ENCODE peak calls at places on chromosomes 2 and 18, in five cellular contexts. One of them, this sample, is unnamed.

GRCh38 chr2:173298536-173299097 is 56.1 kb upstream of the CDCA7 start:
- DNase-seq in thoracic aorta: no peak
- DNase-seq in hepatocyte: no peak
- DNase-seq in CD8-positive, alpha-beta memory T cell: no peak
- DNase-seq in foreskin melanocyte: no peak
- DNase-seq in this sample: no peak

GRCh38 chr18:79393181-79393598 is 2.5 kb upstream of the NFATC1 start:
- DNase-seq in hepatocyte: no peak
- DNase-seq in foreskin melanocyte: no peak
- DNase-seq in thoracic aorta: no peak
- DNase-seq in CD8-positive, alpha-beta memory T cell: no peak
- DNase-seq in this sample: no peak

GRCh38 chr2:241808051-241808450 is 942 bp upstream of the NEU4 start:
- DNase-seq in CD8-positive, alpha-beta memory T cell: no peak
- DNase-seq in hepatocyte: peak
- DNase-seq in thoracic aorta: no peak
- DNase-seq in foreskin melanocyte: no peak
- DNase-seq in this sample: no peak

GRCh38 chr2:115763601-115764000 is 1321.2 kb downstream of the DPP10 start:
- DNase-seq in foreskin melanocyte: peak
- DNase-seq in CD8-positive, alpha-beta memory T cell: no peak
- DNase-seq in hepatocyte: no peak
- DNase-seq in thoracic aorta: no peak
- DNase-seq in this sample: no peak

GRCh38 chr18:49024808-49025361 is 74.1 kb upstream of the SMAD7 start:
- DNase-seq in hepatocyte: peak
- DNase-seq in thoracic aorta: no peak
- DNase-seq in CD8-positive, alpha-beta memory T cell: no peak
- DNase-seq in foreskin melanocyte: no peak
- DNase-seq in this sample: no peak

GRCh38 chr2:189149981-189150380 is 29.6 kb downstream of the COL5A2 start:
- DNase-seq in CD8-positive, alpha-beta memory T cell: no peak
- DNase-seq in thoracic aorta: no peak
- DNase-seq in hepatocyte: no peak
- DNase-seq in foreskin melanocyte: peak
- DNase-seq in this sample: no peak

GRCh38 chr2:218569038-218569431 is 396 bp downstream of the CNOT9 start:
- DNase-seq in hepatocyte: peak
- DNase-seq in foreskin melanocyte: peak
- DNase-seq in thoracic aorta: peak
- DNase-seq in CD8-positive, alpha-beta memory T cell: peak
- DNase-seq in this sample: no peak

GRCh38 chr18:32930695-32931301 is 158.0 kb upstream of the KLHL14 start:
- DNase-seq in hepatocyte: peak
- DNase-seq in CD8-positive, alpha-beta memory T cell: no peak
- DNase-seq in foreskin melanocyte: no peak
- DNase-seq in thoracic aorta: no peak
- DNase-seq in this sample: peak

GRCh38 chr2:74515271-74516069 is 1.2 kb downstream of the TLX2 start:
- DNase-seq in hepatocyte: no peak
- DNase-seq in foreskin melanocyte: no peak
- DNase-seq in thoracic aorta: no peak
- DNase-seq in CD8-positive, alpha-beta memory T cell: no peak
- DNase-seq in this sample: no peak

GRCh38 chr2:98795903-98796676 is 65.2 kb upstream of the MGAT4A start:
- DNase-seq in thoracic aorta: no peak
- DNase-seq in hepatocyte: peak
- DNase-seq in CD8-positive, alpha-beta memory T cell: no peak
- DNase-seq in foreskin melanocyte: no peak
- DNase-seq in this sample: no peak

GRCh38 chr2:44477657-44478414 is 116.1 kb downstream of the CAMKMT start:
- DNase-seq in thoracic aorta: no peak
- DNase-seq in foreskin melanocyte: no peak
- DNase-seq in CD8-positive, alpha-beta memory T cell: no peak
- DNase-seq in hepatocyte: no peak
- DNase-seq in this sample: no peak

GRCh38 chr2:26612522-26613240 is 28.5 kb downstream of the CIB4 start:
- DNase-seq in foreskin melanocyte: no peak
- DNase-seq in CD8-positive, alpha-beta memory T cell: no peak
- DNase-seq in thoracic aorta: no peak
- DNase-seq in hepatocyte: no peak
- DNase-seq in this sample: peak

GRCh38 chr2:199136681-199137080 is 321.1 kb downstream of the SATB2 start:
- DNase-seq in foreskin melanocyte: no peak
- DNase-seq in hepatocyte: peak
- DNase-seq in thoracic aorta: no peak
- DNase-seq in CD8-positive, alpha-beta memory T cell: no peak
- DNase-seq in this sample: no peak

GRCh38 chr2:216298719-216299118 is 73.6 kb downstream of the MARCHF4 start:
- DNase-seq in foreskin melanocyte: no peak
- DNase-seq in thoracic aorta: no peak
- DNase-seq in hepatocyte: no peak
- DNase-seq in CD8-positive, alpha-beta memory T cell: no peak
- DNase-seq in this sample: no peak

GRCh38 chr2:62724886-62725711 is 19.6 kb downstream of the EHBP1 start:
- DNase-seq in thoracic aorta: no peak
- DNase-seq in foreskin melanocyte: no peak
- DNase-seq in CD8-positive, alpha-beta memory T cell: peak
- DNase-seq in hepatocyte: no peak
- DNase-seq in this sample: no peak

GRCh38 chr2:237156131-237156856 is 70.6 kb downstream of the COPS8 start:
- DNase-seq in thoracic aorta: peak
- DNase-seq in CD8-positive, alpha-beta memory T cell: no peak
- DNase-seq in foreskin melanocyte: no peak
- DNase-seq in hepatocyte: peak
- DNase-seq in this sample: no peak